ENCODE peak calls at places on chromosome 7, in five cellular contexts. J is fibroblast of the aortic adventitia, L is retinal pigment epithelial cell, H is brain microvascular endothelial cell, E is HCT116. G is an unnamed sample.

GRCh38 chr7:32206987-32207386 is 136.8 kb upstream of the PDE1C start:
- DNase-seq in J (peak; percentile 19), H (peak; percentile 17), L (no peak), E (no peak), G (no peak)

GRCh38 chr7:20561908-20562307 is 53.6 kb upstream of the ABCB5 start:
- DNase-seq in L (no peak), J (peak; percentile 63), E (no peak), H (no peak), G (no peak)

GRCh38 chr7:11236680-11237079 is 263.0 kb downstream of the PHF14 start:
- DNase-seq in L (no peak), E (no peak), H (peak; percentile 45), J (peak; percentile 67), G (no peak)

GRCh38 chr7:79093421-79093820 is 360.0 kb downstream of the MAGI2 start:
- DNase-seq in E (no peak), L (no peak), H (no peak), J (no peak), G (no peak)

GRCh38 chr7:2710256-2710655 is 22.3 kb downstream of the AMZ1 start:
- DNase-seq in H (no peak), J (no peak), L (no peak), E (no peak), G (peak; percentile 37)

GRCh38 chr7:141387521-141388217 is 163.5 kb upstream of the AGK start:
- DNase-seq in L (no peak), J (no peak), H (no peak), E (no peak), G (no peak)

GRCh38 chr7:64654796-64655548 is 11.0 kb upstream of the ZNF107 start:
- DNase-seq in L (no peak), J (no peak), H (no peak), E (no peak), G (no peak)

GRCh38 chr7:20075992-20076813 is 141.0 kb downstream of the MACC1 start:
- DNase-seq in E (no peak), H (no peak), J (peak; percentile 62), L (peak; percentile 82), G (no peak)

GRCh38 chr7:78543976-78544375 is 745.4 kb downstream of the PHTF2 start:
- DNase-seq in H (no peak), L (no peak), J (no peak), E (no peak), G (no peak)

GRCh38 chr7:80275192-80275605 is 140.6 kb downstream of the GNAI1 start:
- DNase-seq in E (no peak), L (no peak), H (no peak), J (no peak), G (no peak)

GRCh38 chr7:18096087-18096486 is 68.4 kb upstream of the PRPS1L1 start:
- DNase-seq in J (no peak), E (no peak), L (no peak), H (no peak), G (no peak)

GRCh38 chr7:94763268-94763667 is 107.3 kb upstream of the SGCE start:
- DNase-seq in J (peak; percentile 58), E (no peak), L (no peak), H (no peak), G (no peak)

GRCh38 chr7:151245360-151246160 is 2.9 kb downstream of the SMARCD3 start:
- DNase-seq in J (no peak), L (no peak), H (no peak), E (no peak), G (peak; percentile 43)

GRCh38 chr7:25014735-25015134 is 34.8 kb upstream of the OSBPL3 start:
- DNase-seq in E (no peak), J (peak; percentile 99), H (peak; percentile 66), L (no peak), G (no peak)

GRCh38 chr7:141362580-141363435 is 188.4 kb upstream of the AGK start:
- DNase-seq in L (peak; percentile 72), J (peak; percentile 76), E (no peak), H (peak; percentile 75), G (no peak)

GRCh38 chr7:91344911-91345310 is 80.7 kb downstream of the FZD1 start:
- DNase-seq in E (no peak), L (no peak), H (no peak), J (no peak), G (no peak)

GRCh38 chr7:138886501-138886917 is 88.5 kb upstream of the ATP6V0A4 start:
- DNase-seq in E (peak; percentile 56), J (peak; percentile 87), L (peak; percentile 39), H (peak; percentile 70), G (peak; percentile 13)

GRCh38 chr7:107609861-107610260 is 29.8 kb downstream of the BCAP29 start:
- DNase-seq in J (peak; percentile 50), L (no peak), E (no peak), H (no peak), G (no peak)

GRCh38 chr7:8051373-8051772 is 82.8 kb downstream of the GLCCI1 start:
- DNase-seq in L (no peak), E (no peak), H (no peak), J (no peak), G (no peak)

GRCh38 chr7:125149151-125149550 is 219.5 kb upstream of the POT1 start:
- DNase-seq in J (peak; percentile 8), E (no peak), H (peak; percentile 2), L (no peak), G (no peak)

GRCh38 chr7:130290745-130291144 is 2.2 kb upstream of the CPA4 start:
- DNase-seq in H (peak; percentile 74), E (peak; percentile 73), L (peak; percentile 24), J (peak; percentile 36), G (no peak)

GRCh38 chr7:139505563-139505962 is 17.9 kb upstream of the CLEC2L start:
- DNase-seq in H (no peak), L (no peak), E (peak; percentile 15), J (no peak), G (no peak)

GRCh38 chr7:64882341-64883112 is 20.5 kb upstream of the ZNF273 start:
- DNase-seq in L (no peak), E (no peak), H (no peak), J (peak; percentile 10), G (no peak)

GRCh38 chr7:131537581-131537980 is 18.8 kb downstream of the PODXL start:
- DNase-seq in J (peak; percentile 76), E (no peak), H (no peak), L (no peak), G (no peak)

GRCh38 chr7:108459922-108460551 is 3.8 kb upstream of the NRCAM start:
- DNase-seq in H (peak; percentile 47), L (no peak), E (peak; percentile 4), J (peak; percentile 56), G (no peak)

GRCh38 chr7:137626469-137627067 is 220.2 kb downstream of the DGKI start:
- DNase-seq in H (peak; percentile 58), J (peak; percentile 58), L (no peak), E (peak; percentile 31), G (no peak)

GRCh38 chr7:151992375-151992774 is 33.1 kb upstream of the GALNT11 start:
- DNase-seq in E (peak; percentile 85), L (no peak), H (peak; percentile 15), J (peak; percentile 21), G (peak; percentile 19)

DNA sequence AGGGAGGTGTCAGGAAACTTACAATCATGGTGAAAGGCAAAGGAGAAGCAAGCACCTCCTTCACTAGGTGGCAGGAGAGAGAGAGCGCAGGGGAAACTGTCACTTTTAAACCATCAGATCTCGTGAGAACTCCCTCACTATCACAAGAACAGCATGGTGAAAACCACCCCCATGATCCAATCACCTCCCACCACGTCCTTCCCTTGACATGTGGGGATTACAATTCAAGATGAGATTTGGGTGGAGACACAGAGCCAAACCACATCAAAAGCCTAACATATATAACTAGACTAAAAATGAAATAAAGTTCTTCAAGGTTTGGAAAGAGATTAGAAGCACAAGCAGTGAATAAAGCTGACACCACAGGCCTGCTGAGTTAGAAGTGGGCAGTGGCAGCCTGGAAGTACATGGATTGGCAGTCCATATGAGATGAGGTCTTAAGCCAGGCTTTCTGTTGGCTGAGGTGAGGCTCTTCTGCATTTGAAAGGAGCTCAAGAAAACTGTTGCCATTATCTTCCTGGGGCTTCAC is 96.4 kb upstream of the MDFIC start:
- DNase-seq in L (no peak), H (no peak), E (no peak), J (no peak), G (no peak)
- TF ChIP-seq CTCF in L (peak; percentile 13), H (no peak), E (peak; percentile 15), J (no peak), G (no peak)

GRCh38 chr7:43922726-43923125 is 3.5 kb upstream of the UBE2D4 start:
- DNase-seq in E (no peak), J (no peak), H (no peak), L (no peak), G (no peak)

GRCh38 chr7:43929529-43930457 is 3.6 kb downstream of the UBE2D4 start:
- DNase-seq in J (no peak), E (no peak), L (no peak), H (no peak), G (no peak)

GRCh38 chr7:43921423-43921822 is 4.8 kb upstream of the UBE2D4 start:
- DNase-seq in L (peak; percentile 42), H (no peak), E (no peak), J (peak; percentile 35), G (no peak)

GRCh38 chr7:43927810-43928209 is 1.6 kb downstream of the UBE2D4 start:
- DNase-seq in J (no peak), L (no peak), E (no peak), H (no peak), G (no peak)

GRCh38 chr7:43926193-43927043 is at the start of gene UBE2D4:
- DNase-seq in L (peak; percentile 22), J (peak; percentile 52), H (peak; percentile 53), E (peak; percentile 71), G (peak; percentile 84)
- TF ChIP-seq CTCF in L (no peak), J (no peak), H (peak; percentile 11), E (no peak), G (peak; percentile 20)

DNA sequence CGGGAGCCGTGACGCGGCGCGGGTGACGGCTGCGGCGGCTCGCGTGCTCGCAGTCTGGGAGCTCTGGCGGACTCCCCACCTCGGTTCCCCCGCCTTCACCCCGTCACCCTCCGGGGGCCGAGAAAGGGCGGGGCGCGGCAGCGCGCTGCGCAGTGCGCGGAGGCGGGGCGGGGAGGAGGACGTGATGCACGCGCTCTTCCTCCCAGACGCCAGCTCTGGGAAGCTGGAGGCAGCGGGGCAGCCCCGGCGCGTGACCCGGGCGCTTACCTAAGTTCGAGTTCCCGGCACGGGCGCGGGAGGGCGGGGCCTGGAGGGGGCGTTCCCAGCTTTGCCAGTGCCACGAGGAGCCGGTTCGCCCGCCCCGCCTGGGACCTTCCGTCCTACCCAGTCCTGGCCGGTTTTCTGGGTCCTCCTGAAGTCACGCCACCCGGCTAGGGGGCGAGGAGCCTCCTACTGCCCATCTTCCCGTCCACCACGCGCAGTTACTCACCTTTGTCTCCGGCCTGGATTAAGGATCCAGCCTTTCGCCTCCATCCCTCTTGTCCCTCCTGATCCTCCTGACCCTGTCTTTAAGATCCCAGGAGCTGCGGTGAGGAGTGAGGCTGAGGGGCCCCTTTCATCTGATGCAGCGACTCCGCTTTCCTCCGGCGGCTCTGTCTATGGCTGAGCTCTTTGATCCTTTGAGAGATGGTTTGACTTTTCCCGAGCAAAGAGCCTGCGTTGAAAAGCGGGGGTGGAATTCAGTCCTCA is 443 bp upstream of the NAMPT start:
- DNase-seq in J (peak; percentile 97), E (peak; percentile 96), H (peak; percentile 93), L (peak; percentile 92), G (peak; percentile 97)
- TF ChIP-seq CTCF in J (no peak), E (no peak), H (peak; percentile 1), L (no peak), G (no peak)

DNA sequence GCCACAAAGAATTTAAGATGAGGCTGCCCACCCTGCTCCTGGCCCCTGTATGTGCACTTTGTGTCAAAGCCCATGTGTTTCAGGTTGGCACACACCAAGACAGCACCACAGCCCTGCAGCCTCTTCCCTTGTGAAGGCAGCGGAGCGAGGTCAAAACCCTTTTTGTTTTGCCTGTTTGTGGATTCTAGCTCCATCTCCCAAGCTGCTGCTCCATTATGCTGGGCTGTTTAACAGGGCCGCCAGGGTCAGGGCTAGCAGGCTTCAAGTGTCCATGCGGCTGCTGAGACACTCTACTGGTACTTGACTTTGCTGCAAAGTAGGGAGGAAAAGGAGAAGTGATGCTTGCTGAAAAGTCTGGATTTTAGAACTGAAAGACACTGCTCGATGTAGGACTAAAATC is 142.3 kb upstream of the EFCAB10 start:
- DNase-seq in L (no peak), J (no peak), E (no peak), H (no peak), G (no peak)
- TF ChIP-seq CTCF in L (no peak), J (no peak), E (no peak), H (no peak), G (no peak)